ENCODE peak calls at places on chromosomes 5 and 9, in seven cellular contexts. Y is HT1080, R is Calu3, D is AG10803, I is tibial nerve, N is neuronal stem cell, K is NCI-H345. L is an unnamed sample.
A peak's percentile ranks its signal among the peaks of the same experiment; 100 is the strongest.

GRCh38 chr5:177232358-177232757 is 71.2 kb downstream of the RAB24 start:
- DNase-seq in D (no peak), I (no peak), R (no peak), K (no peak), N (no peak), Y (no peak), L (no peak)

GRCh38 chr5:76733049-76733417 is 17.1 kb downstream of the F2R start:
- DNase-seq in K (no peak), Y (no peak), I (no peak), N (no peak), R (no peak), D (no peak), L (no peak)

GRCh38 chr5:32991416-32991805 is 280.3 kb downstream of the NPR3 start:
- DNase-seq in Y (no peak), D (no peak), N (no peak), K (no peak), R (no peak), I (no peak), L (no peak)

GRCh38 chr5:76299592-76299991 is 103.5 kb upstream of the IQGAP2 start:
- DNase-seq in R (no peak), I (no peak), D (no peak), N (no peak), Y (no peak), K (no peak), L (no peak)

GRCh38 chr5:81524015-81524414 is 130.1 kb upstream of the ACOT12 start:
- DNase-seq in D (no peak), R (no peak), K (no peak), I (no peak), N (no peak), Y (no peak), L (no peak)

GRCh38 chr9:136059321-136059791 is 35.7 kb downstream of the NACC2 start:
- DNase-seq in I (no peak), K (no peak), N (no peak), R (no peak), Y (no peak), D (no peak), L (no peak)

GRCh38 chr5:89493414-89493813 is 610.4 kb upstream of the MEF2C start:
- DNase-seq in D (no peak), Y (no peak), R (no peak), I (no peak), N (no peak), K (no peak), L (no peak)

GRCh38 chr5:150217874-150218692 is 28.2 kb downstream of the SLC6A7 start:
- DNase-seq in I (peak; percentile 79), N (peak; percentile 82), K (peak; percentile 79), R (peak; percentile 91), D (peak; percentile 78), Y (peak; percentile 77), L (peak; percentile 86)

GRCh38 chr5:126358525-126358924 is 64.7 kb upstream of the GRAMD2B start:
- DNase-seq in D (peak; percentile 54), N (no peak), K (no peak), Y (peak; percentile 65), I (no peak), R (no peak), L (no peak)

GRCh38 chr9:111891910-111892499 is 4.6 kb upstream of the UGCG start:
- DNase-seq in I (no peak), N (no peak), K (no peak), D (no peak), R (peak; percentile 50), Y (no peak), L (peak; percentile 67)

GRCh38 chr5:160846642-160847041 is 5.4 kb downstream of the ATP10B start:
- DNase-seq in D (no peak), R (no peak), I (no peak), N (no peak), K (no peak), Y (no peak), L (no peak)

L was measured in A172.